ENCODE peak calls at places on chromosomes 13 and 19, in seven cellular contexts. C is omental fat pad, I is upper lobe of left lung, X is AG09319, L is coronary artery, K is HCT116, G is type B pancreatic cell. T is an unnamed sample.

GRCh38 chr13:33487575-33488243 is 202.2 kb upstream of the STARD13 start:
- DNase-seq in C (no peak), I (peak), X (peak), L (no peak), K (no peak), G (no peak), T (no peak)

GRCh38 chr19:10191347-10191746 is 3.4 kb downstream of the DNMT1 start:
- DNase-seq in C (no peak), I (no peak), X (peak), L (no peak), K (no peak), G (no peak), T (no peak)

GRCh38 chr13:51832471-51833152 is 12.4 kb downstream of the TMEM272 start:
- DNase-seq in C (no peak), I (no peak), X (no peak), L (no peak), K (no peak), G (no peak), T (peak)

GRCh38 chr19:50703915-50704548 is 15.6 kb downstream of the SHANK1 start:
- DNase-seq in C (no peak), I (no peak), X (no peak), L (no peak), K (peak), G (no peak), T (no peak)

GRCh38 chr13:25803626-25804025 is 248.2 kb downstream of the SHISA2 start:
- DNase-seq in C (no peak), I (no peak), X (no peak), L (no peak), K (no peak), G (no peak), T (no peak)

GRCh38 chr13:43269037-43269476 is 245.7 kb downstream of the DNAJC15 start:
- DNase-seq in C (no peak), I (peak), X (peak), L (no peak), K (no peak), G (no peak), T (no peak)

GRCh38 chr13:23175920-23176319 is 4.9 kb upstream of the SGCG start:
- DNase-seq in C (no peak), I (no peak), X (no peak), L (no peak), K (peak), G (no peak), T (no peak)

GRCh38 chr13:110108348-110109139 is 198.4 kb downstream of the COL4A1 start:
- DNase-seq in C (no peak), I (peak), X (peak), L (peak), K (peak), G (no peak), T (no peak)

GRCh38 chr13:20161275-20161950 is 561 bp upstream of the GJA3 start:
- DNase-seq in C (no peak), I (no peak), X (no peak), L (no peak), K (no peak), G (no peak), T (no peak)

GRCh38 chr13:79384022-79384610 is 21.9 kb downstream of the RBM26 start:
- DNase-seq in C (no peak), I (no peak), X (no peak), L (no peak), K (no peak), G (no peak), T (no peak)

GRCh38 chr13:79380943-79381445 is 25.1 kb downstream of the RBM26 start:
- DNase-seq in C (no peak), I (no peak), X (no peak), L (no peak), K (no peak), G (no peak), T (no peak)

GRCh38 chr13:79385694-79386093 is 20.4 kb downstream of the RBM26 start:
- DNase-seq in C (no peak), I (no peak), X (no peak), L (no peak), K (no peak), G (no peak), T (peak)

GRCh38 chr13:79379274-79379673 is 26.8 kb downstream of the RBM26 start:
- DNase-seq in C (no peak), I (no peak), X (no peak), L (no peak), K (no peak), G (no peak), T (no peak)

GRCh38 chr13:79382545-79383275 is 23.3 kb downstream of the RBM26 start:
- DNase-seq in C (no peak), I (no peak), X (no peak), L (no peak), K (no peak), G (no peak), T (no peak)
- TF ChIP-seq CTCF in C (no peak), I (no peak), X (no peak), L (no peak), K (no peak), G (no peak), T (no peak)

GRCh38 chr19:4065430-4066175 is 1.1 kb downstream of the ZBTB7A start:
- DNase-seq in C (peak), I (peak), X (peak), L (peak), K (peak), G (peak), T (peak)

GRCh38 chr19:4064551-4065260 is 2.0 kb downstream of the ZBTB7A start:
- DNase-seq in C (no peak), I (peak), X (no peak), L (peak), K (no peak), G (no peak), T (peak)

GRCh38 chr19:4062576-4063368 is 3.9 kb downstream of the ZBTB7A start:
- DNase-seq in C (no peak), I (no peak), X (no peak), L (no peak), K (no peak), G (no peak), T (no peak)

GRCh38 chr19:4063369-4064072 is 3.2 kb downstream of the ZBTB7A start:
- DNase-seq in C (no peak), I (no peak), X (no peak), L (no peak), K (no peak), G (no peak), T (no peak)

DNA sequence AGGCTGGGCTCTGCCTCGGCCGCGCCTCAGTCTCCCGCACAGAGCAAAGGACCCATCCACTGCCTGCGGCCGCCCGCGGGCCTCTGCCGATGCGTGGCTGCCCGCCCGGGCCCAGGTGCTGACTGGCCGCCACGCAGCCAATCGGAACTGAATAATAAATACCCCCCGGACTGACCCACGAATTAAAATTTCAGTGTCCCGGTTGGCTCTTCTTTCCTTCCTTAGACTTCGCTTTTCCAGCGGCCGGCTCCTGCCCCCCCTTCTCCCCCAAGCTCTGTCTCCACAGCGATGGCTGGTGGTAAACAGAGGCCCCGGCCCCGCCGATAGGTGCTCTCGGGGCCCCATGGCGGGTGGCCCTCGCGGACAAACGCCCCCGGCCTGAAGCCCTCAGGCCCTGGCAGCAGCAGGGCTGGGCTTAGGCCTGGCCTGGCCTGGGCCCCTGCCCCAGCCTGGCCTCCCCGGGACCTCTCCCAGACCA is 2.6 kb downstream of the ZBTB7A start:
- DNase-seq in C (no peak), I (peak), X (no peak), L (no peak), K (no peak), G (no peak), T (no peak)
- TF ChIP-seq CTCF in C (no peak), I (no peak), X (no peak), L (no peak), K (no peak), G (no peak), T (no peak)

DNA sequence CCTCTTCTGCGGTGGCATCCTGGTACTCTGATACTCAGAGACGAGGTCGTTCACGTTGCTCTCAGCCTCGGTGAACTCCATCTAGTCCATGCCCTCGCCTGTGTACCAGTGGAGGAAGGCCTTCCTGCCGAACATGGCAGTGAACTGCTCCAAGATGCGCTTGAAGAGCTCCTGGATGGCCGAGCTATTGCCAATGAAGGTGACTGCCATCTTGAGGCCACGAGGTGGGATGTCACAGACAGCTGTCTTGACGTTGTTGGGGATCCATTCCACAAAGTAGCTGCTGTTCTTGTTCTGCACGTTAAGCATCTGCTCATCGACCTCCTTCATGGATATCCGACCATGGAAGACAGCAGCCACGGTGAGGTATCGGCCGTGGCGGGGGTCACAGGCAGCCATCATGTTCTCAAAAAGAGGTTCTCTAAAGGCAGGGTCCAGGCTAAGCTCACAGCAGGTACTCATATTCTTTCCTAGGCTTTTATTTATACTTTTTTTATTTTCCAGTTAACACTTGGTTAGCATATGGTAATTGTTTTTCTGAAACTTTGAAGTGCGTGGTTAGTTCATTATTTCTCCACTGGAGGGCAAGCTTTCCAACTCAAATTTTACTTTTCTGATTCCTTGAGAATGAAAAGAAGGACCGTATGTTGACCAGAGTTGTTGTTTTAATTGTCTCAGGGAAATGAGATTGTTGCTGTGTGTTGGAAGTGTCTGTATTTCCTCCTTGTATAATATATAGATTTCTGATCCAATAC is 72.4 kb upstream of the RGCC start:
- DNase-seq in C (no peak), I (no peak), X (no peak), L (no peak), K (no peak), G (no peak), T (no peak)
- TF ChIP-seq CTCF in C (no peak), I (peak), X (peak), L (no peak), K (peak), G (peak), T (peak)

GRCh38 chr19:13952154-13953020 is at the start of gene DCAF15:
- DNase-seq in C (peak), I (peak), X (peak), L (peak), K (peak), G (peak), T (peak)
- TF ChIP-seq CTCF in C (no peak), I (no peak), X (no peak), L (no peak), K (no peak), G (no peak), T (no peak)

GRCh38 chr13:24709186-24709913 is 29.1 kb downstream of the ATP12A start:
- DNase-seq in C (no peak), I (no peak), X (no peak), L (no peak), K (no peak), G (no peak), T (no peak)
- TF ChIP-seq CTCF in C (no peak), I (no peak), X (no peak), L (no peak), K (no peak), G (no peak), T (no peak)

GRCh38 chr19:6199240-6199983 is 63.9 kb downstream of the ACSBG2 start:
- DNase-seq in C (peak), I (peak), X (peak), L (peak), K (peak), G (peak), T (peak)
- TF ChIP-seq CTCF in C (peak), I (peak), X (no peak), L (no peak), K (no peak), G (peak), T (peak)

T was measured in CD14-positive monocyte.